ENCODE peak calls at places on chromosome 5, in four cellular contexts. J is choroid plexus epithelial cell, C is dorsolateral prefrontal cortex, X is upper lobe of left lung. K is an unnamed sample.

GRCh38 chr5:127313847-127314473 is 23.4 kb downstream of the MEGF10 start:
- DNase-seq in X (peak), C (peak), J (peak), K (peak)

GRCh38 chr5:59095480-59095879 is 512.6 kb downstream of the RAB3C start:
- DNase-seq in C (no peak), X (no peak), J (peak), K (no peak)

GRCh38 chr5:79663212-79663611 is 26.4 kb upstream of the CMYA5 start:
- DNase-seq in X (no peak), J (no peak), C (no peak), K (no peak)

GRCh38 chr5:142399899-142400298 is 75.1 kb upstream of the SPRY4 start:
- DNase-seq in C (no peak), X (no peak), J (no peak), K (no peak)

GRCh38 chr5:132257131-132258101 is at the start of gene PDLIM4:
- DNase-seq in J (peak), C (no peak), X (peak), K (no peak)

GRCh38 chr5:10760033-10760975 is 730 bp downstream of the DAP start:
- DNase-seq in C (peak), X (no peak), J (peak), K (no peak)

GRCh38 chr5:6305821-6306220 is 72.5 kb downstream of the MED10 start:
- DNase-seq in X (no peak), C (no peak), J (no peak), K (no peak)

GRCh38 chr5:34552686-34553085 is 103.4 kb upstream of the RAI14 start:
- DNase-seq in C (no peak), X (no peak), J (no peak), K (no peak)

GRCh38 chr5:54844905-54845566 is 140.4 kb downstream of the ESM1 start:
- DNase-seq in X (no peak), C (no peak), J (peak), K (no peak)

GRCh38 chr5:28313543-28314334 is 1275.4 kb upstream of the CDH9 start:
- DNase-seq in X (no peak), C (no peak), J (peak), K (no peak)

GRCh38 chr5:92761585-92761984 is 819.4 kb downstream of the NR2F1-AS1 start:
- DNase-seq in J (no peak), X (no peak), C (no peak), K (no peak)

GRCh38 chr5:95620030-95620869 is at the start of gene GPR150:
- DNase-seq in X (peak), C (peak), J (peak), K (peak)

GRCh38 chr5:31774779-31775178 is 135.8 kb downstream of the PDZD2 start:
- DNase-seq in C (no peak), J (no peak), X (no peak), K (no peak)

GRCh38 chr5:11588803-11589202 is 315.4 kb downstream of the CTNND2 start:
- DNase-seq in X (no peak), J (no peak), C (peak), K (no peak)

GRCh38 chr5:130871346-130872086 is 293.5 kb downstream of the HINT1 start:
- DNase-seq in C (no peak), X (no peak), J (peak), K (no peak)

GRCh38 chr5:57004800-57005199 is 52.9 kb upstream of the MIER3 start:
- DNase-seq in X (no peak), J (no peak), C (no peak), K (no peak)

GRCh38 chr5:154366353-154366752 is 79.4 kb upstream of the SAP30L start:
- DNase-seq in J (peak), X (no peak), C (no peak), K (no peak)

GRCh38 chr5:4453650-4454049 is 686.5 kb upstream of the ADAMTS16 start:
- DNase-seq in X (no peak), J (no peak), C (no peak), K (no peak)

GRCh38 chr5:106380736-106381135 is 1290.0 kb downstream of the EFNA5 start:
- DNase-seq in X (no peak), C (no peak), J (peak), K (no peak)

GRCh38 chr5:177600458-177601018 is 606 bp downstream of the B4GALT7 start:
- DNase-seq in J (peak), C (no peak), X (no peak), K (no peak)

GRCh38 chr5:50717615-50718014 is 51.2 kb downstream of the PARP8 start:
- DNase-seq in J (no peak), C (no peak), X (no peak), K (no peak)

GRCh38 chr5:165309446-165309845 is 1804.0 kb downstream of the MAT2B start:
- DNase-seq in C (no peak), J (no peak), X (no peak), K (no peak)

GRCh38 chr5:117262607-117263131 is 688.0 kb upstream of the SEMA6A start:
- DNase-seq in X (no peak), J (no peak), C (peak), K (no peak)

GRCh38 chr5:95870105-95870672 is 47.7 kb upstream of the GLRX start:
- DNase-seq in J (peak), C (no peak), X (no peak), K (no peak)

GRCh38 chr5:16160706-16161105 is 18.9 kb downstream of the MARCHF11 start:
- DNase-seq in X (no peak), J (peak), C (peak), K (no peak)

GRCh38 chr5:170266570-170267379 is 30.8 kb downstream of the LCP2 start:
- DNase-seq in C (no peak), X (no peak), J (no peak), K (no peak)

GRCh38 chr5:136064510-136064909 is 35.7 kb downstream of the TGFBI start:
- DNase-seq in C (no peak), J (no peak), X (no peak), K (no peak)
- TF ChIP-seq CTCF in C (no peak), J (peak), X (no peak), K (no peak)

GRCh38 chr5:42807722-42808447 is 3.8 kb downstream of the SELENOP start:
- DNase-seq in C (no peak), X (no peak), J (peak), K (no peak)
- TF ChIP-seq CTCF in C (peak), X (no peak), J (peak), K (no peak)

DNA sequence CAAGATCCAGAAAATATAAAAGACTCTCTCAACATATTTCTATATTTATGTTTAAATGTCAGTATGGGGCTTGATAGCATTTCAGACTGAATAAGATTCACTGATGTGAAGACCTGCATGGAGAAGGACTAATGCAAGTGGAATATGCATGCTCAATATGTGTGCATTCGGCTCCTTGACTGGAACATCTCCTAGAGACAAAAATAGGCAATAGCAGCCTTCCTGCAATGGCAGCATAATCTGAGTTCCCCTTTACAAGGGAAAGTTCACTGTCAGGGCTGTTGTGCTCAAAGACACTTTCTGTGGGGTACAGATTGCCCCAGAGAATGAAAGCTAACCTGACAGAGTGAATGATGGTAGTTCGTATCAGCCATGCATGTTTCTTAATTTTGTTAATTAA is 42.4 kb downstream of the STARD4 start:
- DNase-seq in J (no peak), X (no peak), C (no peak), K (no peak)
- TF ChIP-seq CTCF in J (peak), X (no peak), C (no peak), K (no peak)

GRCh38 chr5:107796797-107797196 is 126.1 kb upstream of the EFNA5 start:
- DNase-seq in C (no peak), J (peak), X (no peak), K (no peak)
- TF ChIP-seq CTCF in C (no peak), J (peak), X (no peak), K (no peak)